ENCODE peak calls at places on chromosomes 11 and 22, in seven cellular contexts. N is HCT116, D is SK-N-SH, C is H1, W is K562, F is GM12878, T is HepG2. X is an unnamed sample.

GRCh38 chr11:100878474-100878873 is 191.4 kb downstream of the ARHGAP42 start:
- DNase-seq in W (no peak), D (no peak), N (no peak), T (no peak), C (no peak), F (no peak), X (no peak)

GRCh38 chr22:20940178-20940790 is 23.1 kb downstream of the CRKL start:
- DNase-seq in T (no peak), F (no peak), C (no peak), D (no peak), W (peak; percentile 46), N (no peak), X (no peak)

GRCh38 chr11:72233056-72233772 is 8.6 kb downstream of the INPPL1 start:
- DNase-seq in F (no peak), T (no peak), D (no peak), C (peak; percentile 17), N (no peak), W (no peak), X (no peak)

GRCh38 chr22:23246982-23247766 is 66.9 kb downstream of the BCR start:
- DNase-seq in N (no peak), W (no peak), F (no peak), T (peak; percentile 70), D (no peak), C (no peak), X (no peak)

GRCh38 chr22:28142361-28142801 is 223.3 kb upstream of the PITPNB start:
- DNase-seq in T (peak; percentile 5), W (no peak), D (no peak), N (no peak), F (no peak), C (no peak), X (peak; percentile 3)

GRCh38 chr11:19398772-19399542 is 158.2 kb upstream of the E2F8 start:
- DNase-seq in C (no peak), T (no peak), F (no peak), W (no peak), N (no peak), D (no peak), X (no peak)

GRCh38 chr11:47233989-47234668 is 14.5 kb downstream of the ACP2 start:
- DNase-seq in T (peak; percentile 41), D (peak; percentile 31), W (peak; percentile 38), C (no peak), F (no peak), N (no peak), X (peak; percentile 77)

GRCh38 chr11:5928811-5929210 is 13.2 kb upstream of the OR56A3 start:
- DNase-seq in N (no peak), F (no peak), D (no peak), C (no peak), W (no peak), T (no peak), X (no peak)

GRCh38 chr11:790721-791564 is 1.1 kb upstream of the CEND1 start:
- DNase-seq in F (no peak), D (peak; percentile 67), T (no peak), C (peak; percentile 85), W (no peak), N (no peak), X (no peak)

GRCh38 chr11:131928992-131929391 is 558.6 kb downstream of the NTM start:
- DNase-seq in N (no peak), T (no peak), W (no peak), C (peak; percentile 55), F (no peak), D (no peak), X (no peak)

GRCh38 chr22:33969052-33969451 is 48.8 kb upstream of the LARGE1 start:
- DNase-seq in F (no peak), T (no peak), N (no peak), W (no peak), C (no peak), D (no peak), X (no peak)

GRCh38 chr22:36331306-36331911 is 56.4 kb downstream of the MYH9 start:
- DNase-seq in N (peak; percentile 82), C (no peak), D (peak; percentile 57), W (peak; percentile 62), T (peak; percentile 75), F (peak; percentile 81), X (no peak)

GRCh38 chr11:107549253-107549953 is 16.1 kb downstream of the ALKBH8 start:
- DNase-seq in F (no peak), W (peak; percentile 36), C (no peak), D (peak; percentile 24), T (peak; percentile 29), N (no peak), X (peak; percentile 65)

GRCh38 chr11:118610220-118610772 is 2.9 kb downstream of the PHLDB1 start:
- DNase-seq in D (no peak), N (no peak), F (no peak), W (no peak), C (peak; percentile 75), T (no peak), X (no peak)

GRCh38 chr22:19430890-19431541 is 517 bp downstream of the HIRA start:
- DNase-seq in F (no peak), W (peak; percentile 83), N (no peak), T (peak; percentile 39), D (peak; percentile 62), C (peak; percentile 67), X (peak; percentile 23)

GRCh38 chr11:17894929-17895658 is 117.8 kb downstream of the SERGEF start:
- DNase-seq in N (no peak), C (no peak), D (peak; percentile 36), F (no peak), W (no peak), T (no peak), X (no peak)

GRCh38 chr11:34207487-34207886 is 102.1 kb downstream of the NAT10 start:
- DNase-seq in C (no peak), N (no peak), T (no peak), D (no peak), W (no peak), F (no peak), X (no peak)

GRCh38 chr11:121482231-121483129 is 29.7 kb upstream of the SORL1-AS1 start:
- DNase-seq in D (no peak), F (peak; percentile 93), W (no peak), T (no peak), N (no peak), C (no peak), X (no peak)

GRCh38 chr22:49093192-49093880 is 734.3 kb downstream of the BRD1 start:
- DNase-seq in N (no peak), C (no peak), D (no peak), T (no peak), W (no peak), F (no peak), X (no peak)

GRCh38 chr11:73383249-73384126 is 7.3 kb downstream of the RELT start:
- DNase-seq in N (no peak), F (no peak), D (no peak), C (no peak), W (no peak), T (no peak), X (no peak)

DNA sequence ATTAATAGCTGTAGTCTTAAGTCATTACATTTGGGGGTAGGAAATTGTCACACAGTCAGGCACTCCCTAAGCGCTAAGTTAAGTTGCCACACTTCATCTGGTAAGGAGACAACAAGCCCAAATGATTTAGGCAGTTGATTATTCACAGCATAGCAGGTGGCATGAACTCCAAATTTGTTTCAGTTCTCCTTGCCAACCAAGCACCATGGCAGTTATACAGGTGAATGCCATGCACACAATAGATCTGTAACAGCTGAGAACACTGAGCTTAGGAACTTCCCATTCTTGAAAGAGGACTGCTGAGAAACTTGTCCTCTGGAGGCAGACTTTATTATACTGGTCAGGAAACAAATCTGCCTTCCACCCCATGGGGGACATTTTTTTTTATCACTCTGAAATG is 5.0 kb upstream of the INTS4 start:
- DNase-seq in T (no peak), D (no peak), N (no peak), W (no peak), C (no peak), F (no peak), X (no peak)
- TF ChIP-seq JUND in T (no peak), D (no peak), N (no peak), W (no peak), C (no peak), F (no peak), X (no peak)

GRCh38 chr11:35491231-35491871 is 34.1 kb downstream of the PAMR1 start:
- DNase-seq in N (no peak), T (no peak), W (no peak), D (no peak), C (no peak), F (no peak), X (peak; percentile 81)

GRCh38 chr11:35500744-35501143 is 24.7 kb downstream of the PAMR1 start:
- DNase-seq in T (no peak), F (no peak), N (no peak), C (no peak), W (no peak), D (no peak), X (no peak)

DNA sequence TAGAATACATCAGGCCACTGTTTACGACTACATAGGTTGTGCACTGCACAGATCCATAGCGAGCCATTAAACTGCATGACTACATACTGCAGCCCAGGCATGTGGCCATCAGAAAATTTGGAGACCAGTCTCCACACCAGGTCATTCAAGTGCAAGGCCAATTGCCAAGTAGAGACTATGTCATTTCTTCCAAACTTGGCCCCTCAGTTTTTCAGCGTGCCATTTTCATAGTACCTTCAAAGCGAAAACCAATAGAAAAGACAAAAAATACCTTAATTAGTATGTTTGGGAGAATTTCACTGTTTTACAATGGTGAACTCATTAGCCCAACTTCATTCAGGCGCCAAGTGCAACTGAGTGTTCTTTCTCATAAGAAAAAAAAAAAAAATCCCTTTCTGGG is 30.4 kb downstream of the PAMR1 start:
- DNase-seq in T (no peak), F (no peak), C (no peak), D (no peak), W (no peak), N (no peak), X (no peak)
- TF ChIP-seq JUND in T (no peak), F (no peak), C (no peak), D (no peak), W (no peak), N (no peak), X (no peak)

DNA sequence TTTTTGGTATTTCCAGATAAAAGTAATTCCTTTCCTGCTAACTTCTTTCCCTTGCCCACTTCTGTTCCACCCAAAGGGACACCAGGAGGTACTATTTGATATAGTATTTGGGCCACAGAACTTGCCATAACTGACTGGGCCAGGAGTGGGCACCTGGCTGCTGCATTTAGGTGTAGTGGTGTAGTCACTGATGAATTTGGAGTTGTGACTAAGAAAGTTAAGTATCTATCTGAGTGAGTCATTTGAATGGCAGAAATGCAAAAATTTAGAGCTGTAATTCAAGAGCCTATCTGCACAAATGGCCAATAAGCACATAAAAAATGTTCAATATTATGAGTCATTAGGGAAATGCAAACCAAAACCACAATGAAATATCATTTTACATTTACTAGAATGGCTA is 14.8 kb downstream of the GLYATL2 start:
- DNase-seq in T (no peak), C (no peak), N (no peak), W (no peak), F (no peak), D (no peak), X (no peak)
- TF ChIP-seq JUND in T (no peak), C (no peak), N (no peak), W (no peak), F (no peak), D (peak; percentile 70), X (no peak)

DNA sequence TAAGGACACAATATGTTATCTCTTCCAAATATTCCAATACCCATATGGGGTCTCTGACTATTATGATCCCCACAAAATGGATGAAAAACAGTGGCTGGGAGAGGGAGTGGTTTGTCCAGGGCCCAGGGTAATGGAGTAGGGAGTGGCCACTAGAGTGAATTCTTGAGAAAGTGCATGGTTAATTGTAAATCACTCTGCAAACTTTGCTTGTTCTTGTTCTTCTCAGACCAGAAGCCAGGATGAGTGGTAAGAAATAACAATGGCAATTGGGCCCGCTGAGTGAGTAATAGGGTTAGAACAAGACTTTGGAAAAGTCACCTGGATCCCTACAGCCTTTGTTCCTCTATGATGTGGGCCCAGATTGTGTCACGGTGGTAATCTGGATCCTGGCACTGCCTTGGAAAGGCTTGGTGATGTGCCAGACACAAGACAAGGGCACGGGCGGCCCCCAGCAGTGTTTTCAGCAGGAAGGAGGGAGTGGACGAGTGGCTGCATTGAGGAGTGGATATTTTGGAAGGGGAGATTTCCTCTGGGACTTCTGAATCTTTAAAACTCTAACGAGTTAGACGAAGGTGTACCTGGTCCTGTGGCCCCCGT is 18.2 kb upstream of the KIRREL3 start:
- DNase-seq in D (no peak), C (no peak), T (no peak), N (no peak), F (no peak), W (no peak), X (no peak)
- TF ChIP-seq JUND in D (no peak), C (no peak), T (no peak), N (no peak), F (no peak), W (no peak), X (no peak)

X was measured in T47D.